ENCODE peak calls at places on chromosomes 11 and 22, in four cellular contexts. D is A549; Z is CD8-positive, alpha-beta T cell; S is fibroblast of pulmonary artery. T is an unnamed sample.

GRCh38 chr11:2554338-2555240 is 109.8 kb downstream of the KCNQ1 start:
- DNase-seq in D (no peak), Z (no peak), S (no peak), T (no peak)

GRCh38 chr22:36853407-36854099 is 7.3 kb upstream of the NCF4 start:
- DNase-seq in D (peak; percentile 61), Z (peak; percentile 90), S (peak; percentile 57), T (peak; percentile 22)

GRCh38 chr22:19965771-19966709 is 24.4 kb upstream of the TXNRD2 start:
- DNase-seq in D (no peak), Z (no peak), S (peak; percentile 20), T (no peak)

GRCh38 chr11:46281374-46281831 is 3.9 kb downstream of the CREB3L1 start:
- DNase-seq in D (no peak), Z (no peak), S (peak; percentile 59), T (peak; percentile 18)

GRCh38 chr11:48063424-48063978 is 83.1 kb downstream of the PTPRJ start:
- DNase-seq in D (peak; percentile 78), Z (no peak), S (peak; percentile 93), T (peak; percentile 97)

GRCh38 chr11:58060939-58061672 is 30.4 kb downstream of the OR6Q1 start:
- DNase-seq in D (peak; percentile 19), Z (no peak), S (no peak), T (no peak)

GRCh38 chr11:36091256-36091811 is 147.5 kb downstream of the LDLRAD3 start:
- DNase-seq in D (no peak), Z (no peak), S (peak; percentile 90), T (peak; percentile 86)

GRCh38 chr11:46338988-46339666 is 8.1 kb upstream of the DGKZ start:
- DNase-seq in D (no peak), Z (no peak), S (no peak), T (no peak)

GRCh38 chr22:39439170-39439569 is 17.6 kb upstream of the MGAT3 start:
- DNase-seq in D (peak; percentile 38), Z (no peak), S (peak; percentile 82), T (peak; percentile 47)

GRCh38 chr11:121723261-121723741 is 270.5 kb upstream of the SORL1-AS1 start:
- DNase-seq in D (no peak), Z (no peak), S (peak; percentile 74), T (peak; percentile 71)
- H3K4me3 ChIP-seq in D (no peak overlapping the region), Z (no peak overlapping the region), S (peak overlapping the region; percentile 56), T (peak overlapping the region; percentile 42)

GRCh38 chr11:112884012-112884767 is 77.0 kb upstream of the NCAM1 start:
- DNase-seq in D (no peak), Z (no peak), S (no peak), T (no peak)
- H3K4me3 ChIP-seq in D (no peak overlapping the region), Z (no peak overlapping the region), S (no peak overlapping the region), T (no peak overlapping the region)

GRCh38 chr11:130428692-130429681 is 578 bp upstream of the ADAMTS8 start:
- DNase-seq in D (no peak), Z (no peak), S (no peak), T (no peak)
- H3K4me3 ChIP-seq in D (peak overlapping the region; percentile 50), Z (no peak overlapping the region), S (peak overlapping the region; percentile 14), T (no peak overlapping the region)

DNA sequence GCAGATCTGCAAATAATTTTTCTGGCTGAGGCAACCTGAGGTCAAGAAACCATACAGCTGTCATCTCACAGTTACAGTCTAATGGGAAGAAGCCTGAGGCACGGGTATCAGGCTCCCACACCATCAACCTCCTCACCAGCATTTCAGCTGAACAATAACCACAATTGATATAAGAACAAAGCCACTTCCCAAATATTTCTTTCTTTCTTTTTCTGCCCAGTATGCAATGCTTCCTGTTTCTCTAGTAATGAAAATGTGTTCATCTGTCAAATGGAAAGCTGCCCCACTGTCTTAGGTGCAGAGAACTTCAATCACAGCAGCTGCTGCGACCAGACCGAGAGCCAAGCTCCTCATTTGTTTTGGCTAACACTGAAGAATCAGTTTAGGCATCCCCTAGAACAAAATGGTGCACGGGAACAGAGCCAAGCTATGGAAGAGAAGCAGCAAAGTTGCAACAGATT is 108.4 kb downstream of the BLID start:
- DNase-seq in D (no peak), Z (no peak), S (peak; percentile 73), T (peak; percentile 54)
- H3K4me3 ChIP-seq in D (no peak overlapping the region), Z (no peak overlapping the region), S (no peak overlapping the region), T (no peak overlapping the region)

DNA sequence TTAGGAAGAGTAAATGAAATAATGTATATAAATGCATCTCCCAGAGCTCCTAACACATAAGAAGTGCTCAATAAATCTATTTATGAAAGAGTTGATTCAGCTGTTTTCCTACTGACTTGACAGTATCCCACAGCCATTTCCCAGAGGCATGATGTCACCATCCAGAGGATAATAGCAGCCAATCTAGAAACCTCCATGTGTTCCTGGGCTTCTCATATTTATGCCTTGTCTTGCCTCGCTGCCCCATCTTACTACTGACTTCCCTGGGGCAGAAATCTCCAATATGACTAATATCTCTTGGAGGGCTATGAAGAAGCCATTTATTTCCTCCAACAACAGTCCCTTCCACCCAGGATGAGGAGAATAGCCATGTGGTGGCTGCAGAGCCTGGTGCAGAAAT is 115.4 kb upstream of the NAV2 start:
- DNase-seq in D (no peak), Z (no peak), S (peak; percentile 61), T (peak; percentile 83)
- H3K4me3 ChIP-seq in D (no peak overlapping the region), Z (no peak overlapping the region), S (no peak overlapping the region), T (no peak overlapping the region)

GRCh38 chr11:131370901-131371790 is 731 bp downstream of the NTM start:
- DNase-seq in D (no peak), Z (no peak), S (no peak), T (no peak)
- H3K4me3 ChIP-seq in D (no peak overlapping the region), Z (no peak overlapping the region), S (no peak overlapping the region), T (no peak overlapping the region)